ENCODE peak calls at places on chromosome 15, in four cellular contexts. One of them, this sample, is unnamed.

GRCh38 chr15:80160570-80161156 is 7.9 kb downstream of the FAH start:
- DNase-seq in iPS-NIHi11: no peak
- DNase-seq in MCF 10A: peak
- DNase-seq in activated CD8-positive, alpha-beta T cell treated with anti-CD3 and anti-CD28 coated beads for 36 hours: peak
- DNase-seq in this sample: no peak

GRCh38 chr15:40815042-40815678 is 7.9 kb upstream of the DNAJC17 start:
- DNase-seq in MCF 10A: peak
- DNase-seq in iPS-NIHi11: no peak
- DNase-seq in activated CD8-positive, alpha-beta T cell treated with anti-CD3 and anti-CD28 coated beads for 36 hours: no peak
- DNase-seq in this sample: no peak

GRCh38 chr15:62059108-62059817 is 984 bp downstream of the VPS13C start:
- DNase-seq in activated CD8-positive, alpha-beta T cell treated with anti-CD3 and anti-CD28 coated beads for 36 hours: peak
- DNase-seq in MCF 10A: peak
- DNase-seq in iPS-NIHi11: no peak
- DNase-seq in this sample: no peak

GRCh38 chr15:100055821-100056220 is 286.0 kb downstream of the ADAMTS17 start:
- DNase-seq in activated CD8-positive, alpha-beta T cell treated with anti-CD3 and anti-CD28 coated beads for 36 hours: no peak
- DNase-seq in MCF 10A: no peak
- DNase-seq in iPS-NIHi11: no peak
- DNase-seq in this sample: no peak

GRCh38 chr15:86850939-86851338 is 771.3 kb downstream of the AGBL1 start:
- DNase-seq in iPS-NIHi11: no peak
- DNase-seq in activated CD8-positive, alpha-beta T cell treated with anti-CD3 and anti-CD28 coated beads for 36 hours: no peak
- DNase-seq in MCF 10A: no peak
- DNase-seq in this sample: no peak

GRCh38 chr15:41799488-41799805 is 25.2 kb downstream of the MAPKBP1 start:
- DNase-seq in iPS-NIHi11: no peak
- DNase-seq in activated CD8-positive, alpha-beta T cell treated with anti-CD3 and anti-CD28 coated beads for 36 hours: no peak
- DNase-seq in MCF 10A: no peak
- DNase-seq in this sample: no peak

GRCh38 chr15:69881760-69882159 is 216.0 kb downstream of the TLE3 start:
- DNase-seq in activated CD8-positive, alpha-beta T cell treated with anti-CD3 and anti-CD28 coated beads for 36 hours: no peak
- DNase-seq in iPS-NIHi11: no peak
- DNase-seq in MCF 10A: no peak
- DNase-seq in this sample: no peak

GRCh38 chr15:74235962-74236361 is at the start of gene CCDC33:
- DNase-seq in MCF 10A: no peak
- DNase-seq in iPS-NIHi11: peak
- DNase-seq in activated CD8-positive, alpha-beta T cell treated with anti-CD3 and anti-CD28 coated beads for 36 hours: no peak
- DNase-seq in this sample: no peak